ENCODE peak calls at places on chromosomes 7 and 10, in ten cellular contexts. W, T, U, A, O, P, K, V, Z and L are unnamed samples.

GRCh38 chr10:137031-137430 is 1.8 kb downstream of the ZMYND11 start:
- DNase-seq in U (peak; percentile 7), V (no peak), T (peak; percentile 39), O (peak; percentile 62), A (peak; percentile 19), P (no peak), Z (no peak), W (no peak), K (no peak), L (no peak)

GRCh38 chr10:93090619-93091018 is 16.9 kb downstream of the CYP26A1 start:
- DNase-seq in O (no peak), A (no peak), P (no peak), K (no peak), W (no peak), Z (no peak), V (no peak), U (no peak), T (no peak), L (no peak)

GRCh38 chr10:117134084-117135025 is 3.7 kb downstream of the VAX1 start:
- DNase-seq in V (peak; percentile 51), U (no peak), A (no peak), T (peak; percentile 37), O (peak; percentile 54), Z (no peak), P (no peak), K (no peak), W (no peak), L (no peak)

GRCh38 chr10:282294-283139 is 147.3 kb downstream of the ZMYND11 start:
- DNase-seq in P (no peak), T (no peak), U (peak; percentile 72), Z (no peak), O (no peak), K (peak; percentile 65), A (peak; percentile 29), V (no peak), W (no peak), L (no peak)

GRCh38 chr10:15462253-15462885 is 91.3 kb upstream of the FAM171A1 start:
- DNase-seq in Z (no peak), W (no peak), P (no peak), O (no peak), T (no peak), V (no peak), K (no peak), A (peak; percentile 39), U (no peak), L (no peak)

GRCh38 chr7:100372256-100372655 is 1.0 kb upstream of the PILRA start:
- DNase-seq in U (peak; percentile 69), O (no peak), W (peak; percentile 67), K (peak; percentile 91), T (no peak), Z (no peak), P (no peak), A (peak; percentile 52), V (no peak), L (no peak)

GRCh38 chr10:126124044-126124443 is 227.7 kb downstream of the FANK1 start:
- DNase-seq in O (no peak), Z (no peak), V (no peak), P (no peak), W (no peak), K (no peak), U (no peak), A (no peak), T (no peak), L (no peak)

GRCh38 chr7:78127009-78127408 is 328.4 kb downstream of the PHTF2 start:
- DNase-seq in Z (no peak), A (no peak), T (no peak), K (no peak), P (no peak), O (no peak), W (no peak), U (no peak), V (no peak), L (no peak)

GRCh38 chr10:6297951-6298381 is 95.2 kb downstream of the PFKFB3 start:
- DNase-seq in U (no peak), K (peak; percentile 51), P (no peak), O (no peak), V (peak; percentile 74), A (peak; percentile 59), T (no peak), W (no peak), Z (no peak), L (no peak)

GRCh38 chr7:69208848-69209247 is 389.4 kb upstream of the AUTS2 start:
- DNase-seq in Z (no peak), W (no peak), P (no peak), T (peak; percentile 41), A (no peak), O (no peak), V (no peak), U (no peak), K (no peak), L (no peak)

GRCh38 chr10:30114871-30115270 is 55.5 kb upstream of the JCAD start:
- DNase-seq in T (no peak), Z (no peak), V (no peak), K (no peak), A (peak; percentile 24), U (peak; percentile 26), O (no peak), W (no peak), P (peak; percentile 41), L (no peak)

GRCh38 chr7:139471740-139472353 is 11.6 kb downstream of the KLRG2 start:
- DNase-seq in O (no peak), W (no peak), K (no peak), U (peak; percentile 57), A (peak; percentile 83), P (no peak), Z (peak; percentile 29), V (no peak), T (peak; percentile 5), L (no peak)
- TF ChIP-seq CTCF in O (no peak), W (no peak), K (no peak), U (no peak), A (no peak), P (no peak), Z (no peak), V (no peak), T (no peak), L (no peak)

GRCh38 chr10:63769367-63769766 is 248.2 kb downstream of the REEP3 start:
- DNase-seq in W (no peak), P (no peak), O (no peak), K (no peak), Z (no peak), V (no peak), U (no peak), A (no peak), T (no peak), L (no peak)

GRCh38 chr10:63766766-63767505 is 245.7 kb downstream of the REEP3 start:
- DNase-seq in K (no peak), T (no peak), W (no peak), Z (no peak), V (no peak), P (no peak), A (peak; percentile 32), U (peak; percentile 22), O (no peak), L (no peak)

GRCh38 chr10:63770523-63770922 is 249.3 kb downstream of the REEP3 start:
- DNase-seq in P (no peak), T (no peak), K (no peak), O (no peak), W (no peak), A (no peak), U (no peak), V (no peak), Z (no peak), L (no peak)

GRCh38 chr10:63765126-63765525 is 243.9 kb downstream of the REEP3 start:
- DNase-seq in P (no peak), O (no peak), K (no peak), Z (no peak), V (no peak), T (no peak), U (peak; percentile 4), W (no peak), A (no peak), L (no peak)

DNA sequence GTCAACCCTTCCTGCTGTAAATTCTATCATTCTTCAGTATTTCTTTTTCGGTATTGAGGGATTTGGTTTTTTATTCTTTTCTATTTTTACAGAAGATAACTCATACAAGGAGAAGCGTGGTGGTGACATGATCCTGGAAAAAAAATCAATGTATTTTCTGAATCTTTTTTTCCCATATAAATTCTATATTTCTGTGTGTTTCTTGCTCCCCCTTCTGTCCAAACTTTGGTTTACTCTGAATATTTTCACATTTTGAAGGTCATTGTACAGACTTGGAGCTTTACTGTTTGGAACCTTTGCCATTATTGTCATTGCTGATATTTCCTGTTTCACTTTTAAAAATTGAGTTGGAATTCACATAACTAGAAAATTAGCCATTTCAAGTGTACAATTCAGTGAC is 246.3 kb downstream of the REEP3 start:
- DNase-seq in K (no peak), Z (no peak), U (peak; percentile 29), P (no peak), W (no peak), T (peak; percentile 21), V (no peak), O (no peak), A (peak; percentile 58), L (no peak)
- TF ChIP-seq CTCF in K (no peak), Z (no peak), U (peak; percentile 55), P (peak; percentile 38), W (peak; percentile 24), T (no peak), V (peak; percentile 42), O (peak; percentile 53), A (peak; percentile 49), L (peak; percentile 54)

GRCh38 chr10:12572281-12572680 is 222.9 kb downstream of the CAMK1D start:
- DNase-seq in A (no peak), W (no peak), Z (no peak), T (no peak), U (no peak), K (no peak), V (peak; percentile 7), P (no peak), O (no peak), L (no peak)
- TF ChIP-seq CTCF in A (no peak), W (no peak), Z (no peak), T (no peak), U (no peak), K (no peak), V (no peak), P (no peak), O (no peak), L (no peak)

DNA sequence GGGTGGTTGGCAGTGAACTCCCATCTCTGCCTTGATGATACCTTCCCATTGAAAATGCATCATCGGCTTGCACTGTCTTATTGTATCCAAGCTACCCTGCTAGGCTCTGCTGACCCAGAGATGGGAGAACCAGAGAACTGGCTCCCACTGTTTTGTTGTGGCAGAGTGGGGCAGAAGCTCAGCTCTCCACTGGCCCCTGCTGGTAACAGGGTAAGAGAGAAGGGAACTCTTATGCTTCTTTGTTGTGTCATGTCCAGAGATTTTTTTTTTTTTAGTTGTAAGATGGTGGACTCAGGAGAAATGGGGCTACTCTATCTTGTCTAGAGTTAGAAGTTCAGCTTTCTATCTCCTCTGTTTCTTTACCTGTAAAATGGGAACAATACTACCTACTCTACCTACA is 100.5 kb upstream of the SDK1 start:
- DNase-seq in V (no peak), W (no peak), P (no peak), Z (peak; percentile 62), O (peak; percentile 83), T (peak; percentile 53), U (peak; percentile 62), A (peak; percentile 49), K (no peak), L (no peak)
- TF ChIP-seq CTCF in V (no peak), W (peak; percentile 28), P (no peak), Z (no peak), O (peak; percentile 90), T (no peak), U (peak; percentile 38), A (peak; percentile 62), K (no peak), L (peak; percentile 57)